ENCODE peak calls at places on chromosomes 12 and 14, in six cellular contexts. K is CD4-positive, alpha-beta T cell; S is naive thymus-derived CD8-positive, alpha-beta T cell; J is KBM-7; B is activated CD4-positive, alpha-beta T cell treated with anti-CD3 and anti-CD28 coated beads, Interleukin-2, amount 50 U/mL, for 4 hours; W is lower lobe of right lung. C is an unnamed sample.

GRCh38 chr12:55965941-55966407 is at the start of gene PMEL:
- DNase-seq in B (no peak), K (no peak), W (no peak), J (peak), S (no peak), C (no peak)

GRCh38 chr14:34538871-34539406 is 562 bp downstream of the EAPP start:
- DNase-seq in W (no peak), B (no peak), S (no peak), K (no peak), J (no peak), C (no peak)

GRCh38 chr14:60514378-60515243 is 5.7 kb downstream of the SIX6 start:
- DNase-seq in B (no peak), J (no peak), W (no peak), K (no peak), S (no peak), C (no peak)

GRCh38 chr14:24831677-24832076 is 197.7 kb upstream of the GZMB start:
- DNase-seq in B (no peak), K (no peak), J (no peak), W (no peak), S (no peak), C (no peak)

GRCh38 chr14:92439551-92440344 is 73.8 kb upstream of the RIN3 start:
- DNase-seq in J (no peak), S (no peak), B (no peak), W (no peak), K (no peak), C (no peak)

GRCh38 chr12:29066061-29066588 is 83.0 kb upstream of the FAR2 start:
- DNase-seq in S (no peak), J (peak), W (no peak), B (no peak), K (no peak), C (no peak)

GRCh38 chr12:67482751-67483661 is 165.5 kb upstream of the DYRK2 start:
- DNase-seq in W (peak), J (peak), K (peak), B (peak), S (peak), C (peak)

GRCh38 chr14:36517242-36518030 is 2.6 kb downstream of the NKX2-1 start:
- DNase-seq in B (no peak), K (no peak), J (no peak), S (no peak), W (peak), C (no peak)

GRCh38 chr12:52274521-52274920 is at the start of gene KRT86:
- DNase-seq in J (no peak), K (no peak), B (no peak), S (no peak), W (no peak), C (no peak)

GRCh38 chr12:12986775-12987332 is 13.2 kb downstream of the HEBP1 start:
- DNase-seq in W (no peak), K (no peak), S (no peak), J (no peak), B (no peak), C (no peak)

GRCh38 chr14:102362084-102362483 is 606 bp downstream of the CINP start:
- DNase-seq in S (no peak), K (peak), W (no peak), J (no peak), B (peak), C (no peak)

GRCh38 chr12:93223440-93224426 is 154.0 kb upstream of the NUDT4 start:
- DNase-seq in J (no peak), S (no peak), W (no peak), B (no peak), K (no peak), C (peak)

GRCh38 chr12:48980953-48981756 is 3.0 kb downstream of the WNT1 start:
- DNase-seq in W (peak), B (peak), J (peak), S (peak), K (peak), C (no peak)

GRCh38 chr14:49860988-49861387 is 8.4 kb upstream of the NEMF start:
- DNase-seq in J (peak), K (no peak), B (no peak), S (no peak), W (no peak), C (no peak)

GRCh38 chr12:118866346-118866745 is 115.0 kb upstream of the SRRM4 start:
- DNase-seq in K (no peak), B (no peak), J (no peak), S (no peak), W (no peak), C (no peak)

GRCh38 chr12:50597200-50598195 is 92.7 kb downstream of the DIP2B start:
- DNase-seq in B (peak), K (no peak), J (peak), S (no peak), W (no peak), C (no peak)

GRCh38 chr14:70660967-70661871 is 19.5 kb downstream of the TTC9 start:
- DNase-seq in W (no peak), J (peak), K (peak), S (peak), B (peak), C (no peak)

GRCh38 chr12:29807125-29807524 is 23.4 kb upstream of the TMTC1 start:
- DNase-seq in J (no peak), S (no peak), W (no peak), K (no peak), B (no peak), C (no peak)

GRCh38 chr12:111643428-111643826 is 42.3 kb downstream of the BRAP start:
- DNase-seq in B (no peak), K (no peak), W (no peak), S (no peak), J (no peak), C (no peak)

GRCh38 chr14:54606631-54607133 is 39.8 kb downstream of the SAMD4A start:
- DNase-seq in K (no peak), J (no peak), S (no peak), W (no peak), B (no peak), C (no peak)

GRCh38 chr12:132239796-132240668 is 89.4 kb downstream of the GALNT9 start:
- DNase-seq in B (no peak), S (no peak), J (no peak), K (no peak), W (peak), C (no peak)

GRCh38 chr12:114936148-114937099 is 252.4 kb upstream of the TBX3 start:
- DNase-seq in B (no peak), K (no peak), W (no peak), S (no peak), J (no peak), C (no peak)

GRCh38 chr14:54640480-54640879 is 73.6 kb downstream of the SAMD4A start:
- DNase-seq in J (no peak), W (no peak), K (no peak), S (no peak), B (no peak), C (no peak)

GRCh38 chr14:103856105-103856504 is 8.7 kb upstream of the PPP1R13B start:
- DNase-seq in J (no peak), W (peak), S (no peak), K (no peak), B (no peak), C (no peak)